ENCODE peak calls at places on chromosome 20, in six cellular contexts. F is A549, Q is GM12891, X is adrenal gland, T is spleen, E is heart left ventricle. N is an unnamed sample.

GRCh38 chr20:41627611-41628244 is 9.6 kb upstream of the CHD6 start:
- DNase-seq in F (no peak), Q (no peak), X (no peak), T (no peak), E (no peak), N (no peak)

GRCh38 chr20:4135385-4136077 is 120.2 kb upstream of the RNF24 start:
- DNase-seq in F (peak; percentile 98), Q (no peak), X (peak; percentile 65), T (no peak), E (peak; percentile 72), N (no peak)

GRCh38 chr20:15515706-15516105 is 1057.5 kb downstream of the KIF16B start:
- DNase-seq in F (no peak), Q (no peak), X (no peak), T (no peak), E (no peak), N (no peak)

GRCh38 chr20:11217322-11217989 is 543.7 kb upstream of the JAG1 start:
- DNase-seq in F (no peak), Q (no peak), X (no peak), T (no peak), E (no peak), N (no peak)

GRCh38 chr20:1320016-1320415 is 8.9 kb downstream of the SDCBP2 start:
- DNase-seq in F (no peak), Q (no peak), X (no peak), T (peak; percentile 38), E (no peak), N (no peak)

GRCh38 chr20:40017765-40018164 is 671.3 kb downstream of the MAFB start:
- DNase-seq in F (no peak), Q (no peak), X (no peak), T (no peak), E (no peak), N (no peak)

GRCh38 chr20:10094566-10095173 is 59.9 kb downstream of the ANKEF1 start:
- DNase-seq in F (no peak), Q (no peak), X (no peak), T (no peak), E (no peak), N (no peak)

GRCh38 chr20:20664795-20665194 is 47.6 kb downstream of the RALGAPA2 start:
- DNase-seq in F (peak; percentile 8), Q (no peak), X (no peak), T (no peak), E (no peak), N (no peak)

GRCh38 chr20:47466704-47467459 is 34.8 kb upstream of the NCOA3 start:
- DNase-seq in F (no peak), Q (no peak), X (no peak), T (no peak), E (no peak), N (no peak)

GRCh38 chr20:258963-259362 is 1.4 kb downstream of the DEFB132 start:
- DNase-seq in F (peak; percentile 44), Q (no peak), X (no peak), T (no peak), E (no peak), N (no peak)

GRCh38 chr20:32482251-32483220 is 102.6 kb downstream of the NOL4L start:
- DNase-seq in F (no peak), Q (peak; percentile 41), X (no peak), T (peak; percentile 93), E (peak; percentile 51), N (no peak)

GRCh38 chr20:48603819-48604405 is 223.9 kb downstream of the PREX1 start:
- DNase-seq in F (no peak), Q (no peak), X (no peak), T (peak; percentile 38), E (no peak), N (no peak)

GRCh38 chr20:50429412-50429811 is 80.8 kb upstream of the PTPN1 start:
- DNase-seq in F (no peak), Q (no peak), X (no peak), T (no peak), E (no peak), N (no peak)

GRCh38 chr20:63947638-63948456 is 8.4 kb downstream of the UCKL1 start:
- DNase-seq in F (no peak), Q (no peak), X (peak; percentile 83), T (peak; percentile 84), E (peak; percentile 31), N (no peak)

DNA sequence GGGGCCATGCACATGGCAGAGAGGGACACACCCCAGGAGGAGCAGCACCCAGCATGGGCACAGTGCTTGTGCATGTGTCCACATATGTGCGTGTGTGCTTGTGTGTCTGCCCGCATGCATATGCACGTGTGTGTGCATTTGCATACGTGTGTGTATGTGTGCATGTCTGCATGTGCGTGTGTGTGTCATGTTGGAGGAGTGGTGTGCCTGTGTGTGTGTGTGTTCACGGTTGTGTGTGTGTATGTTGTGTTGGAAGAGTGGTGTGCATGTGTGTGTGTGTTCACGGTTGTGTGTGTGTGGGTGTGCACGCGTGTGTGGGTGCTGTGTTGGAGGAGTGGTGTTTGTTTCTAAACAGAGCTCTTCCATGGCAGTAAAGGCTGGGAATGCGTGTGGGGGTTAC is 50.7 kb upstream of the SLCO4A1 start:
- DNase-seq in F (no peak), Q (no peak), X (no peak), T (no peak), E (peak; percentile 20), N (no peak)
- TF ChIP-seq POLR2A in F (no peak), Q (no peak), X (no peak), T (no peak), E (no peak), N (no peak)

GRCh38 chr20:58891076-58891685 is 38.7 kb downstream of the GNAS start:
- DNase-seq in F (peak; percentile 45), Q (peak; percentile 61), X (peak; percentile 85), T (peak; percentile 95), E (peak; percentile 84), N (peak; percentile 59)
- TF ChIP-seq POLR2A in F (peak; percentile 62), Q (peak; percentile 37), X (peak; percentile 94), T (peak; percentile 56), E (peak; percentile 63), N (no peak)

DNA sequence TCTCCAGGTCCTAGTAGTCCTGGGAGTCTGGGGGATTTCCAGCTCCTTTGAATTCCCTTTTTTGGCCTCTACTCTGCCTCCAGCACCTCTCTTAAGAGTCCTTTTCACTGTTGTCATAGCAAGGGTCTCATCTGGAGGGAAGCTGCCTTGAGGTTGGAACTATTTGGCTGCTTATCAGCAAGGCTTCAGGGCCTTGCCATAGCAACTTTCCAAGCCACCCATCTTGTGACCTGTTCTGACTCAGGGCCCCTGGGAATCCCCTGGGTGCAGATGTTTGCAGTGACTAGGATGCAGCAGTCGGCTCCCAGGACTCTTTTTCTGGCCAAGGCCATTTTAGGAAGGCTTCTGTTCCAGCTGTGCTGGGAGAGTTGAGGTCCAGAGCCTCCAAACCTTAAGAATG is 12.4 kb downstream of the PKIG start:
- DNase-seq in F (peak; percentile 46), Q (no peak), X (no peak), T (no peak), E (peak; percentile 53), N (no peak)
- TF ChIP-seq POLR2A in F (no peak), Q (no peak), X (no peak), T (no peak), E (no peak), N (no peak)

DNA sequence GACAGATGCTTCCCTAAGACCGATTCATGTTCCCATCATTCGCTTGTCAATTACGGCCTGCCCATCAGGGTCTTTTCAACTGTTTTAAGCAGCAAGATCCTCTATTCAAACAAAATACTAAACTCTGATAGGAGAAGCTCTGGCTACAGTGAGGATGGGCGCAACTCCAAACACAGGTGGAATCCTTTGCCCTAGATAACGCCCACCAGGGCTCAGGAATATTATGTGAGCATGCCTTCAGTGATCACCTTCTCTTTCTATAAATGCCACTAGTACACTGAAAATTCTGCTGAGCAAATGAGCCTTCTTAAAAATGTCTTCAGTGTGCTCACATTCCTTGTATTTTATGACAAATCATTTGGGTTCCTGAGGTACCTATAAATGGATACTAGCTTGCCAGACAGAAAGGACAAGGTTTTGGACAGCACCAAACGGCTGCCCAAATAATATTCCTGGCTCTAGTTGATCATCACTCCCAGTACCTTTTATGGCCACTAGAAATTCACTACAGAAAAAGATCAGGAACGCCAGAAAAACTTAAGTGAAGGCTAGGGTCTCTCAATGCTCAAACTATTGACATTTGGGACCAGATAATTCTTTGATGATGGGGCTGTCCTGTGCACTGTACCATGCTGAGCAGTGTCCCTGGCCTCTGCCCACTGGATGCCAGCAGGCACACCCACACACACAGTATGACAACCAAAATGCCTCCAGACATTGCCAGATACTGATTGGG is 13.1 kb downstream of the ZNF217 start:
- DNase-seq in F (no peak), Q (no peak), X (peak; percentile 44), T (no peak), E (no peak), N (no peak)
- TF ChIP-seq POLR2A in F (no peak), Q (no peak), X (no peak), T (no peak), E (no peak), N (no peak)

DNA sequence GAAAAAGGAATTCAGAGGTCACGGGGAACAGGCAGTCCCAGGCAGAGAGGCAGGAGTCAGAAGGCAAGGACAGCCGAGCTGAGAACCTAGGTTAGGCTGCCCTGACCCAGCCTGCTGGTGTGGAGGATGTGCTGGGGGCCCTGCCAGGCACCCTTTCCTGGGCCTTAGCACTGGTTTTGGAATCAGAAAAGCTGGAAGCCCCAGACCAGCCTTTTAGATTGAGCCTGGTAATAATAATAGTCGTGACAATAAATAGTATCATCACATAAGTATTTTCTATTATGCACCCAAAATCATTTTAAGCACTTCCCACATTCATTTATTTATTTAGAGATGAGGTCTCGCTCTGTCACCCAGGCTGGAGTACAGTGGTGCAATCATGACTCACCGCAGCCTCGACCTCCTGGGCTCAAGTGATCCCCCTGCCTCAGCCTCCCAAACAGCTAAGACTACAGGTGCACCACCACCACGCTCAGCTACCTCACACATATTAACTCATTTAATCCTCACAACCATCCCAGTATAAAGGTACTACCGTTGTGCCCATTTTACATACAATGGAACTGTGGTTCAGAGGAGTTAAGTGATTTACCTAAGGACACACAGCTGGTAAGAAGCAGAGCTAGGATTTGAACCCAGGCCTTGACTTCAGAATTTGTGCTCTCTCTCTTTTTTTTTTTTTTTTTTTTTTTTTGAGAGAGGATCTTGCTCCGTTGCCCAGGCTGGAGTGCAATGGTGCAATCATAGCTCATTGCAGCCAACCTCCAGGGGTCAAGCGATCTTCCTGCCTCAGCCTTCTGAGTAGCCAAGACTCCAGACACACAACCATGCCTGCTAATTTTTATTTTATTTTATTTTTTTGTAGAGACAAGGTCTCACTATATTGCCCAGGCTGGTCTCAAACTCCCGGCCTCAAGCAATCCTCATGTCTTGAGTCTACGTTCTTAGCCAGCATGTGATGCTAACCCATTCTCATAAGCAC is 19.7 kb downstream of the TGM2 start:
- DNase-seq in F (no peak), Q (no peak), X (no peak), T (no peak), E (no peak), N (no peak)
- TF ChIP-seq POLR2A in F (no peak), Q (no peak), X (no peak), T (no peak), E (no peak), N (no peak)

DNA sequence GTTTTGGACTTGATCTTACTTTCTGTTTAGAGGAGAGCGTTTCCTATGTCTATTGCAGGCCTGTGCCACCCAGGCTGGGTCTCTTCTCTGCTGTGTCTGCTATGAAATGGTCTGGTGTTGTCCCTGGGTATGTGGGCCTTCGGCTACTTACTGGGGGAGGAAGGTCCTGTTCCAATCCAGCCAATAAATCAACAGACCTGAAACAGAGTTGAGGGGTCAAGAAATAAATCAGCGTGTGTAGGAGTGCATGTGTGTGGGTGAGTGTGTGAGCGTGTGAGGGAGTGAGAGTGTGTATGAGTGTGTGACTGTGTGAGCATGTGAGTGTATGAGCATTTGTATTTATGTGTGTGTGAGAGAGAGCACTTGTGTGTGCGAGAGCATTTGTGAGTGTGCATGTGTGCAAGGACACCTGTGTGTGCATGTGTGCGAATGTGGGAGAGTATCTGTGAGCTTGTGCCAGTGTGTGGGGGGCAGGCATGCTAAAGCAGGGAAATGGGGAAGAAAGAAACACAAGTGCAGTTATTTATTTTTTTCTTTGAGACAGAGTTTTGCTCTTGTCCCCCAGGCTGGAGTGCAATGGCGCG is 86.3 kb upstream of the PMEPA1 start:
- DNase-seq in F (no peak), Q (no peak), X (no peak), T (peak; percentile 25), E (no peak), N (no peak)
- TF ChIP-seq POLR2A in F (no peak), Q (no peak), X (no peak), T (no peak), E (no peak), N (no peak)